ENCODE peak calls at places on chromosomes 7 and 10, in nine cellular contexts. W is GM23338; O is heart right ventricle; G is K562; U is lung; X is naive thymus-derived CD4-positive, alpha-beta T cell; Z is CD8-positive, alpha-beta T cell; B is stomach; H is CD4-positive, alpha-beta memory T cell. P is an unnamed sample. For H3K4me1, the result is how much of the 10 kb centered on the place peaks cover.

GRCh38 chr7:52297128-52297527 is 738.3 kb upstream of the POM121L12 start:
- DNase-seq in Z (no peak), O (no peak), H (no peak), W (no peak), U (no peak), G (no peak), B (no peak), X (no peak), P (no peak)

GRCh38 chr7:12701433-12701832 is 14.0 kb downstream of the ARL4A start:
- DNase-seq in U (no peak), G (no peak), O (no peak), B (no peak), H (no peak), W (no peak), X (no peak), Z (no peak), P (no peak)

GRCh38 chr10:126188679-126189200 is 199.5 kb downstream of the ADAM12 start:
- DNase-seq in H (no peak), W (no peak), O (no peak), X (no peak), G (no peak), Z (no peak), B (no peak), U (no peak), P (no peak)

GRCh38 chr10:106866244-106866845 is 298.2 kb downstream of the SORCS1 start:
- DNase-seq in U (no peak), O (no peak), G (no peak), Z (no peak), B (no peak), X (no peak), H (no peak), W (peak), P (peak)

GRCh38 chr10:29878492-29878891 is 180.9 kb downstream of the JCAD start:
- DNase-seq in U (no peak), G (no peak), O (no peak), Z (no peak), B (no peak), X (no peak), W (no peak), H (no peak), P (no peak)

GRCh38 chr7:99040104-99040958 is 103.6 kb downstream of the SMURF1 start:
- DNase-seq in G (peak), O (peak), W (peak), B (peak), Z (peak), U (peak), X (peak), H (peak), P (peak)

GRCh38 chr10:130137077-130137448 is 872 bp downstream of the GLRX3 start:
- DNase-seq in Z (no peak), U (no peak), X (no peak), O (no peak), W (no peak), H (no peak), B (no peak), G (no peak), P (no peak)

GRCh38 chr7:102421706-102422105 is 11.7 kb upstream of the ORAI2 start:
- DNase-seq in X (no peak), H (no peak), G (no peak), Z (no peak), B (no peak), O (no peak), W (no peak), U (no peak), P (no peak)

GRCh38 chr10:131560166-131560565 is 248.6 kb upstream of the TCERG1L start:
- DNase-seq in B (no peak), H (no peak), O (no peak), Z (no peak), X (no peak), G (no peak), W (no peak), U (no peak), P (no peak)

GRCh38 chr10:3580565-3580964 is 204.4 kb downstream of the KLF6 start:
- DNase-seq in U (no peak), X (no peak), H (no peak), Z (no peak), G (no peak), W (no peak), B (no peak), O (no peak), P (no peak)

GRCh38 chr7:4798706-4799235 is 23.3 kb downstream of the AP5Z1 start:
- DNase-seq in O (no peak), U (no peak), G (no peak), X (no peak), W (no peak), Z (no peak), H (no peak), B (no peak), P (no peak)

GRCh38 chr7:4799508-4800268 is 24.3 kb downstream of the AP5Z1 start:
- DNase-seq in W (no peak), B (no peak), H (no peak), X (no peak), Z (no peak), G (peak), U (no peak), O (peak), P (no peak)

GRCh38 chr7:4794591-4795350 is 19.3 kb downstream of the AP5Z1 start:
- DNase-seq in X (no peak), B (no peak), U (no peak), G (no peak), H (no peak), Z (no peak), O (no peak), W (no peak), P (no peak)

GRCh38 chr7:4797858-4798705 is 22.7 kb downstream of the AP5Z1 start:
- DNase-seq in X (peak), H (peak), W (peak), B (peak), U (no peak), Z (peak), G (peak), O (peak), P (no peak)

GRCh38 chr7:4796453-4796852 is 21.0 kb downstream of the AP5Z1 start:
- DNase-seq in H (no peak), B (no peak), O (no peak), G (no peak), U (no peak), Z (no peak), W (no peak), X (no peak), P (no peak)
- H3K4me1 ChIP-seq in H (under half), B (under half), O (under half), G (under half), U (under half), Z (under half), W (under half), X (under half), P (under half)

GRCh38 chr7:128959296-128959695 is 21.6 kb downstream of the IRF5 start:
- DNase-seq in U (no peak), W (no peak), B (no peak), O (no peak), G (no peak), H (no peak), X (no peak), Z (no peak), P (no peak)
- H3K4me1 ChIP-seq in U (under half), W (under half), B (under half), O (under half), G (under half), H (under half), X (under half), Z (under half), P (under half)

DNA sequence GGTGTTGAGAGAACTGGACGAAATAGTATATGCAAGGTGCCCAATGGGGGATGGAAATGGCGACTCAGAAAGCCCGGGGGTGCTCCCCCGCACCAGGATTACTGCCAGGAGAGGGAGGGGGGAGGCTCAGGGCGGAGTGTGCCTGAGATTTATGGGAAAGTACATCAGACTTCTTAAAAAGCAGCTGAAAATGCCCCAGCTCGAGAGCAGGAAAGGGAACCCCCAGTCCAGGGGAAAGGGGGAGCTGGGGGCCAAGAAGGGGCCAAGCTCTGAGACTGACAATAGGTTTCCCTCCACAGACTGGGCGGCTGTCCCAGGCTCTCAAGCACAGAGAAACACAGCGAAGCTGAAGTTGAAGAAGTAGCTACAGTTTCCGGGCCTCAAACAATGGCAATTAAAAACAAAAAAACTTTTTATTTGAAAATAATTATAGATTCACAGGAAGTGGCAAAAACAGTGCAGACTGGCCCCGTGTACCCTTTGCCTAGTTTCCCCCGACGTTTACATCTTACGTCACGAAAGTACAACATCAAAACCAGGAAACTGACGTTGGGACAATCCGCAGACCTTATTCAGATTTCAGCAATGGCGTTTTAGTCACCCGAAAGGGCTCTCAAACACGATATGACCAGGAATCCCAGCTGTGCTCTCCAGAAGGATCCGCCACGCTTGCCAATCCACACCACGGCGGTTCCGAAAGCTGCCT is 83.9 kb upstream of the FGFR2 start:
- DNase-seq in X (no peak), U (no peak), O (no peak), Z (no peak), B (no peak), H (no peak), G (no peak), W (no peak), P (no peak)
- H3K4me1 ChIP-seq in X (under half), U (under half), O (under half), Z (under half), B (under half), H (under half), G (under half), W (under half), P (under half)

GRCh38 chr10:48682265-48682664 is 2.4 kb upstream of the WDFY4 start:
- DNase-seq in Z (no peak), U (no peak), X (no peak), W (no peak), H (no peak), B (no peak), G (no peak), O (no peak), P (no peak)
- H3K4me1 ChIP-seq in Z (under half), U (under half), X (under half), W (under half), H (under half), B (under half), G (under half), O (under half), P (under half)

GRCh38 chr7:130906575-130906974 is 172.6 kb upstream of the KLF14 start:
- DNase-seq in H (no peak), B (no peak), U (no peak), O (no peak), W (no peak), X (no peak), Z (no peak), G (no peak), P (no peak)
- H3K4me1 ChIP-seq in H (half or more), B (half or more), U (under half), O (half or more), W (under half), X (under half), Z (under half), G (under half), P (under half)

GRCh38 chr7:76108540-76109233 is 60.8 kb downstream of the MDH2 start:
- DNase-seq in U (peak), H (no peak), B (peak), Z (no peak), X (no peak), W (no peak), O (no peak), G (no peak), P (no peak)
- H3K4me1 ChIP-seq in U (under half), H (under half), B (under half), Z (under half), X (under half), W (under half), O (under half), G (under half), P (under half)